ENCODE peak calls at places on chromosomes 6 and 20, in five cellular contexts. H, Z, G, B and E are unnamed samples.

GRCh38 chr6:79167931-79168694 is 66.4 kb downstream of the HMGN3 start:
- DNase-seq in Z (peak; percentile 58), H (no peak), B (no peak), G (peak; percentile 64), E (no peak)

GRCh38 chr6:132749111-132749510 is 8.6 kb downstream of the VNN2 start:
- DNase-seq in G (peak; percentile 63), B (no peak), H (no peak), Z (peak; percentile 85), E (no peak)

GRCh38 chr6:15160812-15161211 is 85.1 kb upstream of the JARID2 start:
- DNase-seq in Z (peak; percentile 10), B (no peak), G (no peak), H (no peak), E (no peak)

GRCh38 chr6:52306972-52307849 is 22.7 kb upstream of the MCM3 start:
- DNase-seq in Z (no peak), G (no peak), B (no peak), H (no peak), E (no peak)

GRCh38 chr20:49676581-49677291 is 36.9 kb downstream of the B4GALT5 start:
- DNase-seq in B (peak; percentile 29), Z (peak; percentile 78), G (peak; percentile 55), H (peak; percentile 60), E (peak; percentile 44)

GRCh38 chr6:27684264-27685211 is 211.6 kb upstream of the ZNF184 start:
- DNase-seq in Z (peak; percentile 88), H (no peak), G (peak; percentile 86), B (peak; percentile 43), E (peak; percentile 61)

GRCh38 chr20:43404880-43405279 is 52.8 kb upstream of the SRSF6 start:
- DNase-seq in G (no peak), H (no peak), Z (peak; percentile 13), B (peak; percentile 47), E (no peak)

GRCh38 chr20:57657537-57658446 is 37.6 kb upstream of the ZBP1 start:
- DNase-seq in B (no peak), G (no peak), Z (peak; percentile 84), H (peak; percentile 70), E (peak; percentile 40)

GRCh38 chr6:5121956-5122355 is 36.8 kb downstream of the PPP1R3G start:
- DNase-seq in Z (no peak), H (no peak), G (no peak), B (no peak), E (no peak)

GRCh38 chr6:73043446-73043845 is 181.8 kb downstream of the KHDC1L start:
- DNase-seq in G (no peak), B (no peak), H (no peak), Z (no peak), E (no peak)

GRCh38 chr20:43028470-43028869 is 161.2 kb downstream of the PTPRT start:
- DNase-seq in Z (no peak), H (no peak), B (no peak), G (no peak), E (no peak)

GRCh38 chr6:142359271-142359960 is 57.6 kb downstream of the ADGRG6 start:
- DNase-seq in H (no peak), B (no peak), Z (no peak), G (no peak), E (no peak)

GRCh38 chr6:106959985-106960384 is 14.5 kb downstream of the CD24 start:
- DNase-seq in Z (peak; percentile 95), G (no peak), B (no peak), H (no peak), E (no peak)

GRCh38 chr6:33080127-33081089 is 4.6 kb downstream of the HLA-DPB1 start:
- DNase-seq in H (no peak), Z (peak; percentile 27), B (peak; percentile 48), G (peak; percentile 71), E (no peak)

GRCh38 chr6:129276986-129277385 is 394.0 kb downstream of the LAMA2 start:
- DNase-seq in B (no peak), G (no peak), Z (no peak), H (no peak), E (no peak)

GRCh38 chr6:109687271-109687721 is 3.7 kb downstream of the AK9 start:
- DNase-seq in Z (peak; percentile 93), B (no peak), H (no peak), G (peak; percentile 91), E (no peak)

GRCh38 chr20:4748847-4749246 is 27.1 kb downstream of the PRND start:
- DNase-seq in G (no peak), Z (no peak), H (no peak), B (no peak), E (no peak)

GRCh38 chr20:17725094-17725835 is 25.5 kb downstream of the BANF2 start:
- DNase-seq in B (no peak), H (no peak), G (no peak), Z (no peak), E (no peak)

GRCh38 chr6:75374913-75375530 is 90.4 kb upstream of the TMEM30A start:
- DNase-seq in H (no peak), B (no peak), Z (no peak), G (no peak), E (no peak)

GRCh38 chr6:49570474-49571079 is 20.1 kb downstream of the C6orf141 start:
- DNase-seq in G (peak; percentile 66), H (no peak), Z (peak; percentile 35), B (no peak), E (no peak)

GRCh38 chr20:38162149-38162548 is 2.9 kb downstream of the TGM2 start:
- DNase-seq in Z (no peak), G (no peak), H (no peak), B (no peak), E (no peak)

GRCh38 chr6:125197795-125198269 is 44.3 kb downstream of the TPD52L1 start:
- DNase-seq in G (peak; percentile 74), B (no peak), Z (peak; percentile 74), H (peak; percentile 87), E (no peak)

GRCh38 chr6:145891126-145891525 is 73.0 kb downstream of the SHPRH start:
- DNase-seq in G (peak; percentile 94), B (no peak), Z (peak; percentile 8), H (no peak), E (no peak)

GRCh38 chr20:36812601-36813000 is 39.0 kb upstream of the DSN1 start:
- DNase-seq in B (no peak), H (no peak), G (no peak), Z (no peak), E (no peak)

GRCh38 chr6:170032197-170032596 is 258.7 kb downstream of the DLL1 start:
- DNase-seq in Z (no peak), H (peak; percentile 22), G (no peak), B (no peak), E (no peak)

GRCh38 chr6:23454090-23454998 is 671.7 kb upstream of the NRSN1 start:
- DNase-seq in B (no peak), Z (peak; percentile 66), G (peak; percentile 24), H (no peak), E (no peak)

GRCh38 chr6:169292340-169293124 is 38.9 kb upstream of the THBS2 start:
- DNase-seq in B (no peak), H (no peak), Z (peak; percentile 93), G (peak; percentile 97), E (no peak)

GRCh38 chr6:138182939-138183791 is 21.4 kb downstream of the ARFGEF3 start:
- DNase-seq in B (no peak), G (no peak), Z (no peak), H (no peak), E (no peak)

GRCh38 chr20:21063276-21063675 is 42.9 kb downstream of the LINC00237 start:
- DNase-seq in Z (no peak), B (no peak), G (no peak), H (no peak), E (no peak)

GRCh38 chr20:2246081-2246491 is 49.7 kb upstream of the TGM3 start:
- DNase-seq in B (no peak), G (no peak), Z (no peak), H (no peak), E (no peak)

GRCh38 chr6:33590531-33591198 is 10.6 kb upstream of the BAK1 start:
- DNase-seq in Z (no peak), B (no peak), G (no peak), H (peak; percentile 51), E (peak; percentile 52)

GRCh38 chr6:107957165-107957908 is 671 bp downstream of the SEC63 start:
- DNase-seq in G (peak; percentile 88), H (peak; percentile 46), Z (peak; percentile 68), B (peak; percentile 74), E (peak; percentile 71)

GRCh38 chr20:63007472-63007721 is 633 bp upstream of the BHLHE23 start:
- DNase-seq in G (no peak), Z (no peak), H (no peak), B (no peak), E (no peak)

GRCh38 chr6:122568865-122569264 is 41.3 kb upstream of the PKIB start:
- DNase-seq in G (no peak), Z (no peak), H (no peak), B (no peak), E (no peak)

GRCh38 chr6:130708338-130708737 is 118.9 kb upstream of the SMLR1 start:
- DNase-seq in B (no peak), H (no peak), Z (peak; percentile 39), G (peak; percentile 52), E (no peak)

GRCh38 chr20:40724566-40724965 is 35.5 kb upstream of the MAFB start:
- DNase-seq in G (no peak), Z (no peak), H (no peak), B (no peak), E (no peak)

GRCh38 chr20:40727960-40728359 is 38.9 kb upstream of the MAFB start:
- DNase-seq in B (no peak), G (no peak), Z (peak; percentile 68), H (no peak), E (no peak)

GRCh38 chr20:40728996-40729395 is 40.0 kb upstream of the MAFB start:
- DNase-seq in H (no peak), Z (no peak), B (no peak), G (no peak), E (no peak)

GRCh38 chr20:40728470-40728869 is 39.4 kb upstream of the MAFB start:
- DNase-seq in B (no peak), H (no peak), Z (no peak), G (no peak), E (no peak)
- TF ChIP-seq CTCF in B (no peak), H (no peak), Z (no peak), G (peak; percentile 29), E (peak; percentile 21)

GRCh38 chr20:10430704-10431103 is 3.3 kb downstream of the MKKS start:
- DNase-seq in H (no peak), B (no peak), G (no peak), Z (no peak), E (peak; percentile 37)
- TF ChIP-seq CTCF in H (no peak), B (no peak), G (no peak), Z (no peak), E (no peak)

GRCh38 chr6:136510782-136511181 is 39.4 kb downstream of the MAP7 start:
- DNase-seq in G (no peak), Z (peak; percentile 24), B (peak; percentile 12), H (no peak), E (no peak)

GRCh38 chr6:136508701-136509387 is 41.4 kb downstream of the MAP7 start:
- DNase-seq in G (no peak), B (no peak), H (no peak), Z (peak; percentile 46), E (no peak)

GRCh38 chr6:136511397-136511796 is 38.8 kb downstream of the MAP7 start:
- DNase-seq in H (no peak), Z (peak; percentile 47), B (no peak), G (no peak), E (no peak)

GRCh38 chr6:136510299-136510698 is 39.9 kb downstream of the MAP7 start:
- DNase-seq in G (no peak), Z (no peak), H (no peak), B (no peak), E (no peak)

GRCh38 chr6:136511921-136512320 is 38.3 kb downstream of the MAP7 start:
- DNase-seq in G (no peak), B (no peak), H (peak; percentile 82), Z (no peak), E (no peak)
- TF ChIP-seq CTCF in G (no peak), B (no peak), H (no peak), Z (no peak), E (no peak)

GRCh38 chr20:9440891-9441290 is 73.5 kb upstream of the LAMP5 start:
- DNase-seq in Z (no peak), H (no peak), B (no peak), G (peak; percentile 16), E (no peak)
- TF ChIP-seq CTCF in Z (no peak), H (no peak), B (no peak), G (no peak), E (no peak)